ENCODE peak calls at places on chromosome 19, in seven cellular contexts. One of them, this sample, is unnamed.

GRCh38 chr19:52963229-52963760 is 614 bp upstream of the ZNF816 start:
- DNase-seq in tibial artery: peak
- DNase-seq in Peyer's patch: no peak
- DNase-seq in adrenal gland: peak
- DNase-seq in AG04450: no peak
- DNase-seq in stomach: no peak
- DNase-seq in fibroblast of lung: no peak
- DNase-seq in this sample: no peak

GRCh38 chr19:5624154-5624663 is 1.3 kb downstream of the SAFB start:
- DNase-seq in tibial artery: no peak
- DNase-seq in Peyer's patch: no peak
- DNase-seq in adrenal gland: peak
- DNase-seq in AG04450: no peak
- DNase-seq in stomach: peak
- DNase-seq in fibroblast of lung: peak
- DNase-seq in this sample: peak

GRCh38 chr19:49368711-49369358 is 5.2 kb downstream of the DKKL1 start:
- DNase-seq in tibial artery: no peak
- DNase-seq in Peyer's patch: no peak
- DNase-seq in adrenal gland: no peak
- DNase-seq in AG04450: no peak
- DNase-seq in stomach: no peak
- DNase-seq in fibroblast of lung: no peak
- DNase-seq in this sample: no peak

GRCh38 chr19:51076602-51077213 is 6.0 kb downstream of the KLK14 start:
- DNase-seq in tibial artery: no peak
- DNase-seq in Peyer's patch: no peak
- DNase-seq in adrenal gland: no peak
- DNase-seq in AG04450: no peak
- DNase-seq in stomach: no peak
- DNase-seq in fibroblast of lung: no peak
- DNase-seq in this sample: no peak

GRCh38 chr19:7450243-7451223 is 38.3 kb downstream of the PEX11G start:
- DNase-seq in tibial artery: no peak
- DNase-seq in Peyer's patch: no peak
- DNase-seq in adrenal gland: no peak
- DNase-seq in AG04450: peak
- DNase-seq in stomach: no peak
- DNase-seq in fibroblast of lung: peak
- DNase-seq in this sample: peak

GRCh38 chr19:9178901-9179300 is at the start of gene OR7D2:
- DNase-seq in tibial artery: no peak
- DNase-seq in Peyer's patch: no peak
- DNase-seq in adrenal gland: no peak
- DNase-seq in AG04450: no peak
- DNase-seq in stomach: no peak
- DNase-seq in fibroblast of lung: no peak
- DNase-seq in this sample: no peak

GRCh38 chr19:39046037-39046821 is 13.9 kb upstream of the FBXO27 start:
- DNase-seq in tibial artery: no peak
- DNase-seq in Peyer's patch: no peak
- DNase-seq in adrenal gland: no peak
- DNase-seq in AG04450: no peak
- DNase-seq in stomach: peak
- DNase-seq in fibroblast of lung: no peak
- DNase-seq in this sample: peak

GRCh38 chr19:3459322-3459881 is 20.9 kb downstream of the SMIM24 start:
- DNase-seq in tibial artery: peak
- DNase-seq in Peyer's patch: peak
- DNase-seq in adrenal gland: peak
- DNase-seq in AG04450: peak
- DNase-seq in stomach: peak
- DNase-seq in fibroblast of lung: peak
- DNase-seq in this sample: no peak

GRCh38 chr19:5042556-5042955 is 73.6 kb downstream of the KDM4B start:
- DNase-seq in tibial artery: no peak
- DNase-seq in Peyer's patch: no peak
- DNase-seq in adrenal gland: no peak
- DNase-seq in AG04450: no peak
- DNase-seq in stomach: no peak
- DNase-seq in fibroblast of lung: no peak
- DNase-seq in this sample: no peak

GRCh38 chr19:41657157-41657556 is 30.3 kb upstream of the CEACAM4 start:
- DNase-seq in tibial artery: no peak
- DNase-seq in Peyer's patch: no peak
- DNase-seq in adrenal gland: no peak
- DNase-seq in AG04450: no peak
- DNase-seq in stomach: no peak
- DNase-seq in fibroblast of lung: no peak
- DNase-seq in this sample: no peak

GRCh38 chr19:4015705-4016402 is 8.3 kb downstream of the PIAS4 start:
- DNase-seq in tibial artery: no peak
- DNase-seq in Peyer's patch: no peak
- DNase-seq in adrenal gland: peak
- DNase-seq in AG04450: no peak
- DNase-seq in stomach: no peak
- DNase-seq in fibroblast of lung: no peak
- DNase-seq in this sample: no peak

GRCh38 chr19:18610245-18610555 is 2.5 kb upstream of the TMEM59L start:
- DNase-seq in tibial artery: no peak
- DNase-seq in Peyer's patch: no peak
- DNase-seq in adrenal gland: no peak
- DNase-seq in AG04450: no peak
- DNase-seq in stomach: no peak
- DNase-seq in fibroblast of lung: no peak
- DNase-seq in this sample: no peak

GRCh38 chr19:16325671-16326400 is 1.2 kb downstream of the KLF2 start:
- DNase-seq in tibial artery: peak
- DNase-seq in Peyer's patch: peak
- DNase-seq in adrenal gland: peak
- DNase-seq in AG04450: no peak
- DNase-seq in stomach: no peak
- DNase-seq in fibroblast of lung: peak
- DNase-seq in this sample: no peak

GRCh38 chr19:34504273-34504808 is 22.8 kb downstream of the WTIP start:
- DNase-seq in tibial artery: peak
- DNase-seq in Peyer's patch: no peak
- DNase-seq in adrenal gland: no peak
- DNase-seq in AG04450: no peak
- DNase-seq in stomach: no peak
- DNase-seq in fibroblast of lung: no peak
- DNase-seq in this sample: no peak

GRCh38 chr19:13748169-13748884 is 16.0 kb upstream of the MRI1 start:
- DNase-seq in tibial artery: no peak
- DNase-seq in Peyer's patch: no peak
- DNase-seq in adrenal gland: peak
- DNase-seq in AG04450: no peak
- DNase-seq in stomach: no peak
- DNase-seq in fibroblast of lung: peak
- DNase-seq in this sample: peak

GRCh38 chr19:58350001-58350801 is 3.1 kb downstream of the A1BG start:
- DNase-seq in tibial artery: no peak
- DNase-seq in Peyer's patch: no peak
- DNase-seq in adrenal gland: no peak
- DNase-seq in AG04450: no peak
- DNase-seq in stomach: no peak
- DNase-seq in fibroblast of lung: no peak
- DNase-seq in this sample: no peak

GRCh38 chr19:58349590-58349989 is 3.7 kb downstream of the A1BG start:
- DNase-seq in tibial artery: no peak
- DNase-seq in Peyer's patch: no peak
- DNase-seq in adrenal gland: no peak
- DNase-seq in AG04450: no peak
- DNase-seq in stomach: no peak
- DNase-seq in fibroblast of lung: no peak
- DNase-seq in this sample: no peak

GRCh38 chr19:58351558-58351878 is 1.8 kb downstream of the A1BG start:
- DNase-seq in tibial artery: no peak
- DNase-seq in Peyer's patch: no peak
- DNase-seq in adrenal gland: no peak
- DNase-seq in AG04450: no peak
- DNase-seq in stomach: no peak
- DNase-seq in fibroblast of lung: no peak
- DNase-seq in this sample: no peak

GRCh38 chr19:58351996-58352755 is 1.1 kb downstream of the A1BG start:
- DNase-seq in tibial artery: no peak
- DNase-seq in Peyer's patch: no peak
- DNase-seq in adrenal gland: no peak
- DNase-seq in AG04450: no peak
- DNase-seq in stomach: no peak
- DNase-seq in fibroblast of lung: no peak
- DNase-seq in this sample: no peak

GRCh38 chr19:58350871-58351557 is 2.3 kb downstream of the A1BG start:
- DNase-seq in tibial artery: no peak
- DNase-seq in Peyer's patch: no peak
- DNase-seq in adrenal gland: no peak
- DNase-seq in AG04450: no peak
- DNase-seq in stomach: no peak
- DNase-seq in fibroblast of lung: no peak
- DNase-seq in this sample: no peak
- H3K4me3 ChIP-seq in tibial artery: no peak
- H3K4me3 ChIP-seq in Peyer's patch: no peak
- H3K4me3 ChIP-seq in adrenal gland: no peak
- H3K4me3 ChIP-seq in AG04450: no peak
- H3K4me3 ChIP-seq in stomach: no peak
- H3K4me3 ChIP-seq in fibroblast of lung: no peak
- H3K4me3 ChIP-seq in this sample: no peak

GRCh38 chr19:29768166-29768565 is 43.6 kb upstream of the CCNE1 start:
- DNase-seq in tibial artery: no peak
- DNase-seq in Peyer's patch: no peak
- DNase-seq in adrenal gland: no peak
- DNase-seq in AG04450: no peak
- DNase-seq in stomach: no peak
- DNase-seq in fibroblast of lung: no peak
- DNase-seq in this sample: no peak

GRCh38 chr19:29771708-29772415 is 39.9 kb upstream of the CCNE1 start:
- DNase-seq in tibial artery: no peak
- DNase-seq in Peyer's patch: no peak
- DNase-seq in adrenal gland: peak
- DNase-seq in AG04450: peak
- DNase-seq in stomach: peak
- DNase-seq in fibroblast of lung: peak
- DNase-seq in this sample: peak

GRCh38 chr19:29769997-29770396 is 41.8 kb upstream of the CCNE1 start:
- DNase-seq in tibial artery: no peak
- DNase-seq in Peyer's patch: no peak
- DNase-seq in adrenal gland: no peak
- DNase-seq in AG04450: no peak
- DNase-seq in stomach: no peak
- DNase-seq in fibroblast of lung: no peak
- DNase-seq in this sample: no peak

GRCh38 chr19:29772696-29773095 is 39.1 kb upstream of the CCNE1 start:
- DNase-seq in tibial artery: no peak
- DNase-seq in Peyer's patch: no peak
- DNase-seq in adrenal gland: no peak
- DNase-seq in AG04450: no peak
- DNase-seq in stomach: no peak
- DNase-seq in fibroblast of lung: no peak
- DNase-seq in this sample: no peak

GRCh38 chr19:29770653-29771052 is 41.1 kb upstream of the CCNE1 start:
- DNase-seq in tibial artery: no peak
- DNase-seq in Peyer's patch: no peak
- DNase-seq in adrenal gland: no peak
- DNase-seq in AG04450: no peak
- DNase-seq in stomach: no peak
- DNase-seq in fibroblast of lung: no peak
- DNase-seq in this sample: no peak
- H3K4me3 ChIP-seq in tibial artery: no peak
- H3K4me3 ChIP-seq in Peyer's patch: no peak
- H3K4me3 ChIP-seq in adrenal gland: no peak
- H3K4me3 ChIP-seq in AG04450: no peak
- H3K4me3 ChIP-seq in stomach: no peak
- H3K4me3 ChIP-seq in fibroblast of lung: no peak
- H3K4me3 ChIP-seq in this sample: no peak

GRCh38 chr19:22608441-22608840 is 25.7 kb upstream of the ZNF492 start:
- DNase-seq in tibial artery: no peak
- DNase-seq in Peyer's patch: no peak
- DNase-seq in adrenal gland: no peak
- DNase-seq in AG04450: no peak
- DNase-seq in stomach: no peak
- DNase-seq in fibroblast of lung: no peak
- DNase-seq in this sample: no peak

GRCh38 chr19:22606954-22607652 is 27.0 kb upstream of the ZNF492 start:
- DNase-seq in tibial artery: no peak
- DNase-seq in Peyer's patch: no peak
- DNase-seq in adrenal gland: no peak
- DNase-seq in AG04450: no peak
- DNase-seq in stomach: no peak
- DNase-seq in fibroblast of lung: no peak
- DNase-seq in this sample: no peak

GRCh38 chr19:22607653-22608430 is 26.3 kb upstream of the ZNF492 start:
- DNase-seq in tibial artery: no peak
- DNase-seq in Peyer's patch: no peak
- DNase-seq in adrenal gland: no peak
- DNase-seq in AG04450: no peak
- DNase-seq in stomach: no peak
- DNase-seq in fibroblast of lung: no peak
- DNase-seq in this sample: no peak

GRCh38 chr19:22610121-22610520 is 24.0 kb upstream of the ZNF492 start:
- DNase-seq in tibial artery: no peak
- DNase-seq in Peyer's patch: no peak
- DNase-seq in adrenal gland: no peak
- DNase-seq in AG04450: no peak
- DNase-seq in stomach: no peak
- DNase-seq in fibroblast of lung: no peak
- DNase-seq in this sample: no peak

GRCh38 chr19:22609630-22610029 is 24.5 kb upstream of the ZNF492 start:
- DNase-seq in tibial artery: no peak
- DNase-seq in Peyer's patch: no peak
- DNase-seq in adrenal gland: no peak
- DNase-seq in AG04450: no peak
- DNase-seq in stomach: no peak
- DNase-seq in fibroblast of lung: no peak
- DNase-seq in this sample: no peak
- H3K4me3 ChIP-seq in tibial artery: no peak
- H3K4me3 ChIP-seq in Peyer's patch: no peak
- H3K4me3 ChIP-seq in adrenal gland: no peak
- H3K4me3 ChIP-seq in AG04450: no peak
- H3K4me3 ChIP-seq in stomach: no peak
- H3K4me3 ChIP-seq in fibroblast of lung: no peak
- H3K4me3 ChIP-seq in this sample: no peak

DNA sequence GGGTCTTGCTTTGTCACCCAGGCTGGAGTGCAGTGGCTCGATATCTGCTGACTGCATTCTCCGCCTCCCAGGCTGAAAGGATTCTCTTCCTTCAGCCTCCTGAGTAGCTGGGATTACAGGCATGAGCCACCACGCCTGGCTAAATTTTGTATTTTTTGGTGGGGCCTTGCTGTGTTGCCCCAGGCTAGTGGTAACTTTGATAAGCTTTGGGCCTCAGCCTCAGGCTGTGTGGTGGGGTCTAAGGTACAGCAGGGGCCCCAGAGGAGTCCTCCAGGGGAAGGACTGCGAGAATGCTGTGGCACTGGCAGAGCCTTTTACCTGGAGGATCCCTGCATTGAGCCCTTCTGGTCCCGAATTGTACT is 7.2 kb downstream of the DOT1L start:
- DNase-seq in tibial artery: no peak
- DNase-seq in Peyer's patch: no peak
- DNase-seq in adrenal gland: no peak
- DNase-seq in AG04450: no peak
- DNase-seq in stomach: no peak
- DNase-seq in fibroblast of lung: no peak
- DNase-seq in this sample: no peak
- H3K4me3 ChIP-seq in tibial artery: no peak
- H3K4me3 ChIP-seq in Peyer's patch: no peak
- H3K4me3 ChIP-seq in adrenal gland: no peak
- H3K4me3 ChIP-seq in AG04450: no peak
- H3K4me3 ChIP-seq in stomach: no peak
- H3K4me3 ChIP-seq in fibroblast of lung: no peak
- H3K4me3 ChIP-seq in this sample: no peak

GRCh38 chr19:56189785-56190184 is 7.8 kb downstream of the ZSCAN5B start:
- DNase-seq in tibial artery: no peak
- DNase-seq in Peyer's patch: no peak
- DNase-seq in adrenal gland: no peak
- DNase-seq in AG04450: no peak
- DNase-seq in stomach: no peak
- DNase-seq in fibroblast of lung: no peak
- DNase-seq in this sample: no peak
- H3K4me3 ChIP-seq in tibial artery: no peak
- H3K4me3 ChIP-seq in Peyer's patch: no peak
- H3K4me3 ChIP-seq in adrenal gland: no peak
- H3K4me3 ChIP-seq in AG04450: no peak
- H3K4me3 ChIP-seq in stomach: no peak
- H3K4me3 ChIP-seq in fibroblast of lung: no peak
- H3K4me3 ChIP-seq in this sample: no peak